ENCODE peak calls at places on chromosomes 2 and 18, in six cellular contexts. U, Z, B, Y, D and H are unnamed samples.
A peak's percentile ranks its signal among the peaks of the same experiment; 100 is the strongest.

GRCh38 chr2:189022002-189022401 is 47.8 kb downstream of the COL3A1 start:
- DNase-seq in D (no peak), B (no peak), Y (no peak), Z (peak; percentile 9), U (no peak), H (peak; percentile 93)

GRCh38 chr2:132550945-132551344 is 119.1 kb downstream of the LYPD1 start:
- DNase-seq in Y (no peak), D (no peak), Z (no peak), B (no peak), U (no peak), H (no peak)

GRCh38 chr2:83994767-83995166 is 464.3 kb downstream of the SUCLG1 start:
- DNase-seq in B (no peak), Z (no peak), Y (no peak), D (no peak), U (no peak), H (no peak)

GRCh38 chr2:67500541-67500940 is 103.4 kb downstream of the ETAA1 start:
- DNase-seq in U (no peak), D (no peak), Z (no peak), B (no peak), Y (no peak), H (peak; percentile 93)

GRCh38 chr2:238906936-238907716 is 59.2 kb downstream of the TWIST2 start:
- DNase-seq in Y (no peak), Z (no peak), B (no peak), U (no peak), D (no peak), H (no peak)

GRCh38 chr2:220143336-220143735 is 515.9 kb downstream of the SLC4A3 start:
- DNase-seq in Y (peak; percentile 37), U (no peak), D (no peak), Z (no peak), B (peak; percentile 11), H (peak; percentile 86)

GRCh38 chr2:233542507-233542906 is 24.1 kb downstream of the USP40 start:
- DNase-seq in U (no peak), Z (no peak), B (no peak), D (no peak), Y (no peak), H (peak; percentile 87)

GRCh38 chr2:140657657-140658056 is 1473.2 kb downstream of the LRP1B start:
- DNase-seq in Z (peak; percentile 8), D (no peak), U (no peak), Y (no peak), B (peak; percentile 9), H (peak; percentile 59)

GRCh38 chr2:231692847-231693246 is 15.5 kb upstream of the PTMA start:
- DNase-seq in U (no peak), Z (no peak), D (no peak), Y (no peak), B (no peak), H (no peak)

GRCh38 chr2:148933456-148933855 is 58.4 kb downstream of the KIF5C start:
- DNase-seq in U (no peak), Z (no peak), B (no peak), D (no peak), Y (no peak), H (no peak)

GRCh38 chr2:148928395-148928794 is 53.4 kb downstream of the KIF5C start:
- DNase-seq in Z (no peak), Y (no peak), B (no peak), U (no peak), D (no peak), H (no peak)

GRCh38 chr2:148927010-148927409 is 52.0 kb downstream of the KIF5C start:
- DNase-seq in D (no peak), B (no peak), Y (no peak), U (peak; percentile 38), Z (no peak), H (no peak)

GRCh38 chr2:148932536-148932935 is 57.5 kb downstream of the KIF5C start:
- DNase-seq in D (no peak), Y (no peak), U (no peak), Z (no peak), B (no peak), H (no peak)

DNA sequence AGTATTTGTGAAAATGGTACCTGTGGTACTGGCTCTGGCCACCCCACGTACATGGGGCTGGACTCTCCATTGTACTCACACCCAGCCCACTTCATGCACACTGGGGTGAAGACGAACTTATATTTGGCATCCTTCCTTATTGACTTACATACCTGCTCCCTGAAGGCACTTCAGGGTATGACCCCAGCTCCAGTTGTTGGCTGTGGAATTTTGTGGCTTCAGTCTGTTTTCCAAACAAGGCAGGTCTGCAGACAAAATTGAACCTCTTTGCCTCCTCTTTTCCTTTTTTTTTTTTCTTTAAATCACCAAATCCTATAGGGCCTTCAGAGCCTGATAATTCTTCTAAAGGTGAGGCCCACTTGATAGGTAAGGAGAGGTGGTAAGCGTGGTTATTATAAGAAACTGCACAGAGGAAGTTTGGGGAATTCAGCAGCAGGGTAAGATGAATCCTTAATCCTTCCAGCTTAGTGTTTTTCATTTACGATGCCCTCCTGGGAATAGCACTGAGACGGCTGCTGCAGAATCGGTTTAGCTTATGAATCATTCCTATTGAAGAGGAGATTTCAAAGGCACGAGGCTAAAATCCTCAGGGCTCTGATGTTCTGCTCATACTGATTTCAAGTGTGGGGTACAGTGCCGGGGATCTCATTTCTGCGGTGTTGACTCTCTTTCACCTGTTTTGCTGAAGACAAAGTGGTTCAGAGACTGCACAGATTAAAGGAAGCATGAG is 55.2 kb downstream of the KIF5C start:
- DNase-seq in U (no peak), B (no peak), Y (no peak), Z (no peak), D (no peak), H (no peak)
- TF ChIP-seq SMC3 in U (no peak), B (no peak), Y (no peak), Z (no peak), D (no peak), H (no peak)

GRCh38 chr2:55431982-55432627 is 12.4 kb upstream of the CCDC88A start:
- DNase-seq in Z (peak; percentile 39), B (peak; percentile 56), U (no peak), Y (peak; percentile 32), D (no peak), H (peak; percentile 56)
- TF ChIP-seq SMC3 in Z (peak; percentile 59), B (peak; percentile 73), U (peak; percentile 12), Y (peak; percentile 26), D (peak; percentile 57), H (peak; percentile 50)

GRCh38 chr2:119475225-119475856 is 43.7 kb downstream of the TMEM37 start:
- DNase-seq in D (no peak), Y (peak; percentile 32), U (no peak), B (no peak), Z (no peak), H (no peak)

GRCh38 chr2:119474371-119475224 is 42.9 kb downstream of the TMEM37 start:
- DNase-seq in Z (no peak), U (no peak), B (no peak), D (no peak), Y (no peak), H (no peak)

GRCh38 chr2:119475857-119476244 is 44.2 kb downstream of the TMEM37 start:
- DNase-seq in D (no peak), Z (no peak), B (no peak), U (no peak), Y (no peak), H (no peak)

GRCh38 chr2:119478188-119479065 is 45.9 kb downstream of the SCTR start:
- DNase-seq in D (no peak), Z (no peak), U (no peak), B (no peak), Y (no peak), H (no peak)

GRCh38 chr2:119476301-119477117 is 44.9 kb downstream of the TMEM37 start:
- DNase-seq in Y (peak; percentile 79), D (no peak), U (peak; percentile 85), B (peak; percentile 74), Z (peak; percentile 87), H (peak; percentile 36)
- TF ChIP-seq SMC3 in Y (peak; percentile 92), D (peak; percentile 97), U (peak; percentile 95), B (peak; percentile 96), Z (peak; percentile 90), H (peak; percentile 72)

DNA sequence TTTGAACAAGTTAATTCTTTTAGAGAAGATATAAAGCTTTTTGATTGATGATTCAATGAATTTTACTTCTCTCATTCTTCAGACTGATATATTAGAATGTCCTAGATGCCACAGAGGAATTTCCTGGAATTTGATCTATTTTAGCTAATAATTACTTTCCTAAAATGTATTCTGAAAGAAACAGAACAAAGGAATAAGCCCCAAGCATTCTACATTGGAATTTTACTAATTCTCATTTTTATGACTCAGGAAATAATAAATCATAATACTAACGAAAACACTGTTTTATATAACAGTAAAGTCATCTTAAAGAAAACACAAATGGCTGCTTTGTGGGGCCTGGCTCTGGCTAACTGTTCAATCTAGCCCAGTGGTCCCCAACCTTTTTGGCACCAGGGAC is 68.6 kb upstream of the LPIN2 start:
- DNase-seq in D (no peak), U (no peak), Z (no peak), B (no peak), Y (no peak), H (no peak)
- TF ChIP-seq SMC3 in D (no peak), U (no peak), Z (no peak), B (no peak), Y (no peak), H (no peak)

GRCh38 chr2:20595439-20596192 is 55.3 kb downstream of the HS1BP3 start:
- DNase-seq in U (no peak), B (no peak), Y (peak; percentile 66), D (peak; percentile 85), Z (no peak), H (peak; percentile 60)
- TF ChIP-seq SMC3 in U (no peak), B (no peak), Y (no peak), D (no peak), Z (no peak), H (no peak)

DNA sequence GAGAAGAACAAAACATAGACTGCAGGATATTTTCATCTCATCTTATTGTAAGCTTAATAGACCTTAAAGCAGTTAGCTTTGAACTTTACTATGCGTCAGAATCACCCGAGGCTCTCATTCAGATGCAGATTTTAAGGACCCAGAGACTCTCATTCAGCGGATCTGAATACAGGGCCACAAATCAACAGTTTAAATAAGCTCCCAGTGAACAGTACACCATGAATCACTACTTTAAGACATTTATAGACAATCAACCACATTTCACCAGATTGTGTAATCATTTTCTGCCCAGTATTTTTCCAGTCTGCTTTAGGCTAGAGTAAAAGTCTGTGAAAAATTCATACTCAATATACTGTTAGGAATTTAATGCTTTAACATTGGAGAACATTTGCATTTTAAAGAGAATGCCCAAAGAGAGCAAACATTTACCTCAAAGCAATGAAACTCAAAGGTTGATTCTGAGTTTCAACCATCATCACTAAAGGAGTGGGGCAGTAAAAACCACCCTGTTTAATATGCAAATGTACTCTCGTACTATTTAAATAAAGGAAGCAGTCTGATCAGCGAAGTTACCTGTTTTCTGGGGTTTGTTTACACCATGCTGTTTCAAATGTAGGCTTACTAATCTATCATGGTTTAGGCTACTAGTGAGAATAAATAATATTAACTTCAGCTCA is 11.0 kb upstream of the ALPK2 start:
- DNase-seq in B (no peak), D (no peak), Y (no peak), Z (no peak), U (no peak), H (peak; percentile 69)
- TF ChIP-seq SMC3 in B (no peak), D (no peak), Y (no peak), Z (no peak), U (no peak), H (no peak)

GRCh38 chr18:39494211-39494896 is 1928.8 kb upstream of the CELF4 start:
- DNase-seq in B (no peak), Y (peak; percentile 59), D (no peak), Z (no peak), U (no peak), H (no peak)
- TF ChIP-seq SMC3 in B (no peak), Y (no peak), D (no peak), Z (no peak), U (no peak), H (no peak)